ENCODE peak calls at places on chromosomes 12 and 14, in seven cellular contexts. Y is cardiac muscle cell; I is KBM-7; P is activated T-helper 9 cell treated with anti-CD3 and anti-CD28 coated beads, Interleukin-2, amount 50 U/mL, for 16 hours; R is tibial nerve; O is HCEC 1CT; K is foreskin keratinocyte. B is an unnamed sample.

GRCh38 chr14:76926521-76927251 is 100.5 kb downstream of the LRRC74A start:
- DNase-seq in Y (no peak), I (peak; percentile 66), P (peak; percentile 35), R (peak; percentile 47), O (peak; percentile 53), K (no peak), B (no peak)

GRCh38 chr12:128583453-128583852 is 240.3 kb downstream of the SLC15A4 start:
- DNase-seq in Y (peak; percentile 2), I (no peak), P (no peak), R (no peak), O (no peak), K (no peak), B (peak; percentile 80)

GRCh38 chr12:113149361-113150150 is at the start of gene CFAP73:
- DNase-seq in Y (peak; percentile 90), I (peak; percentile 81), P (no peak), R (no peak), O (peak; percentile 55), K (peak; percentile 51), B (peak; percentile 97)

GRCh38 chr14:105477659-105478623 is 3.3 kb downstream of the CRIP2 start:
- DNase-seq in Y (no peak), I (no peak), P (no peak), R (no peak), O (no peak), K (no peak), B (no peak)

GRCh38 chr12:1706284-1707016 is 15.6 kb downstream of the ADIPOR2 start:
- DNase-seq in Y (no peak), I (no peak), P (no peak), R (no peak), O (peak; percentile 60), K (no peak), B (no peak)

GRCh38 chr14:96067985-96068930 is 29.1 kb downstream of the C14orf132 start:
- DNase-seq in Y (no peak), I (no peak), P (no peak), R (no peak), O (no peak), K (no peak), B (no peak)

GRCh38 chr14:101543814-101544213 is 17.5 kb upstream of the DIO3 start:
- DNase-seq in Y (no peak), I (no peak), P (no peak), R (no peak), O (no peak), K (no peak), B (no peak)

GRCh38 chr14:49677643-49678042 is 10.4 kb downstream of the POLE2 start:
- DNase-seq in Y (no peak), I (no peak), P (no peak), R (no peak), O (no peak), K (no peak), B (no peak)

GRCh38 chr14:85572845-85573244 is 42.9 kb downstream of the FLRT2 start:
- DNase-seq in Y (no peak), I (no peak), P (no peak), R (no peak), O (peak; percentile 93), K (peak; percentile 75), B (no peak)

GRCh38 chr12:29552324-29552927 is 54.9 kb upstream of the OVCH1 start:
- DNase-seq in Y (peak; percentile 74), I (peak; percentile 60), P (peak; percentile 26), R (peak; percentile 27), O (peak; percentile 63), K (no peak), B (peak; percentile 79)

GRCh38 chr12:127760996-127761395 is 506.0 kb upstream of the TMEM132C start:
- DNase-seq in Y (no peak), I (no peak), P (no peak), R (no peak), O (no peak), K (no peak), B (no peak)

GRCh38 chr12:65093571-65093970 is 27.5 kb downstream of the WIF1 start:
- DNase-seq in Y (no peak), I (no peak), P (no peak), R (no peak), O (no peak), K (no peak), B (no peak)

GRCh38 chr14:24911324-24912095 is 138.4 kb downstream of the STXBP6 start:
- DNase-seq in Y (no peak), I (no peak), P (no peak), R (no peak), O (peak; percentile 84), K (peak; percentile 7), B (no peak)

GRCh38 chr14:48125654-48126053 is 450.2 kb upstream of the MDGA2 start:
- DNase-seq in Y (peak; percentile 67), I (no peak), P (no peak), R (no peak), O (no peak), K (no peak), B (peak; percentile 44)